ENCODE peak calls at places on chromosomes 13 and 19, in eight cellular contexts. One of them, this sample, is unnamed.
A peak's percentile ranks its signal among the peaks of the same experiment; 100 is the strongest.

GRCh38 chr13:29284726-29285125 is 310.8 kb downstream of the SLC7A1 start:
- DNase-seq in iris pigment epithelial cell: no peak
- DNase-seq in NCI-H2171: no peak
- DNase-seq in substantia nigra: no peak
- DNase-seq in stimulated activated CD4-positive, alpha-beta T cell treated with anti-CD3 and anti-CD28 coated beads, TNF-alpha, amount 100 ng/mL, for 24 hours: no peak
- DNase-seq in fibroblast of the conjunctiva: no peak
- DNase-seq in NCI-H187 treated with DMSO at 0.1 percent for 48 hours: no peak
- DNase-seq in C1 segment of cervical spinal cord: no peak
- DNase-seq in this sample: no peak

GRCh38 chr19:22605275-22606211 is 28.6 kb upstream of the ZNF492 start:
- DNase-seq in iris pigment epithelial cell: no peak
- DNase-seq in NCI-H2171: no peak
- DNase-seq in substantia nigra: no peak
- DNase-seq in stimulated activated CD4-positive, alpha-beta T cell treated with anti-CD3 and anti-CD28 coated beads, TNF-alpha, amount 100 ng/mL, for 24 hours: no peak
- DNase-seq in fibroblast of the conjunctiva: no peak
- DNase-seq in NCI-H187 treated with DMSO at 0.1 percent for 48 hours: no peak
- DNase-seq in C1 segment of cervical spinal cord: no peak
- DNase-seq in this sample: no peak

GRCh38 chr13:59422646-59423045 is 741.1 kb downstream of the DIAPH3 start:
- DNase-seq in iris pigment epithelial cell: peak; percentile 14
- DNase-seq in NCI-H2171: no peak
- DNase-seq in substantia nigra: no peak
- DNase-seq in stimulated activated CD4-positive, alpha-beta T cell treated with anti-CD3 and anti-CD28 coated beads, TNF-alpha, amount 100 ng/mL, for 24 hours: no peak
- DNase-seq in fibroblast of the conjunctiva: no peak
- DNase-seq in NCI-H187 treated with DMSO at 0.1 percent for 48 hours: no peak
- DNase-seq in C1 segment of cervical spinal cord: no peak
- DNase-seq in this sample: no peak

GRCh38 chr13:46831588-46832194 is 34.7 kb upstream of the ESD start:
- DNase-seq in iris pigment epithelial cell: peak; percentile 54
- DNase-seq in NCI-H2171: no peak
- DNase-seq in substantia nigra: no peak
- DNase-seq in stimulated activated CD4-positive, alpha-beta T cell treated with anti-CD3 and anti-CD28 coated beads, TNF-alpha, amount 100 ng/mL, for 24 hours: no peak
- DNase-seq in fibroblast of the conjunctiva: peak; percentile 23
- DNase-seq in NCI-H187 treated with DMSO at 0.1 percent for 48 hours: no peak
- DNase-seq in C1 segment of cervical spinal cord: no peak
- DNase-seq in this sample: no peak

GRCh38 chr13:39336207-39336606 is 266.8 kb downstream of the LHFPL6 start:
- DNase-seq in iris pigment epithelial cell: no peak
- DNase-seq in NCI-H2171: no peak
- DNase-seq in substantia nigra: no peak
- DNase-seq in stimulated activated CD4-positive, alpha-beta T cell treated with anti-CD3 and anti-CD28 coated beads, TNF-alpha, amount 100 ng/mL, for 24 hours: no peak
- DNase-seq in fibroblast of the conjunctiva: no peak
- DNase-seq in NCI-H187 treated with DMSO at 0.1 percent for 48 hours: no peak
- DNase-seq in C1 segment of cervical spinal cord: no peak
- DNase-seq in this sample: no peak

GRCh38 chr13:39956036-39956435 is 300.6 kb downstream of the COG6 start:
- DNase-seq in iris pigment epithelial cell: peak; percentile 18
- DNase-seq in NCI-H2171: no peak
- DNase-seq in substantia nigra: no peak
- DNase-seq in stimulated activated CD4-positive, alpha-beta T cell treated with anti-CD3 and anti-CD28 coated beads, TNF-alpha, amount 100 ng/mL, for 24 hours: peak; percentile 9
- DNase-seq in fibroblast of the conjunctiva: no peak
- DNase-seq in NCI-H187 treated with DMSO at 0.1 percent for 48 hours: no peak
- DNase-seq in C1 segment of cervical spinal cord: no peak
- DNase-seq in this sample: no peak

GRCh38 chr19:18481505-18482222 is 40.2 kb downstream of the ELL start:
- DNase-seq in iris pigment epithelial cell: no peak
- DNase-seq in NCI-H2171: no peak
- DNase-seq in substantia nigra: no peak
- DNase-seq in stimulated activated CD4-positive, alpha-beta T cell treated with anti-CD3 and anti-CD28 coated beads, TNF-alpha, amount 100 ng/mL, for 24 hours: no peak
- DNase-seq in fibroblast of the conjunctiva: no peak
- DNase-seq in NCI-H187 treated with DMSO at 0.1 percent for 48 hours: no peak
- DNase-seq in C1 segment of cervical spinal cord: no peak
- DNase-seq in this sample: no peak

GRCh38 chr13:75993823-75994222 is 357.7 kb downstream of the LMO7 start:
- DNase-seq in iris pigment epithelial cell: peak; percentile 50
- DNase-seq in NCI-H2171: no peak
- DNase-seq in substantia nigra: no peak
- DNase-seq in stimulated activated CD4-positive, alpha-beta T cell treated with anti-CD3 and anti-CD28 coated beads, TNF-alpha, amount 100 ng/mL, for 24 hours: no peak
- DNase-seq in fibroblast of the conjunctiva: no peak
- DNase-seq in NCI-H187 treated with DMSO at 0.1 percent for 48 hours: no peak
- DNase-seq in C1 segment of cervical spinal cord: no peak
- DNase-seq in this sample: no peak

GRCh38 chr19:2569596-2570465 is 93.9 kb downstream of the GADD45B start:
- DNase-seq in iris pigment epithelial cell: no peak
- DNase-seq in NCI-H2171: no peak
- DNase-seq in substantia nigra: no peak
- DNase-seq in stimulated activated CD4-positive, alpha-beta T cell treated with anti-CD3 and anti-CD28 coated beads, TNF-alpha, amount 100 ng/mL, for 24 hours: no peak
- DNase-seq in fibroblast of the conjunctiva: no peak
- DNase-seq in NCI-H187 treated with DMSO at 0.1 percent for 48 hours: no peak
- DNase-seq in C1 segment of cervical spinal cord: no peak
- DNase-seq in this sample: no peak

GRCh38 chr19:35260694-35261304 is 8.0 kb upstream of the USF2 start:
- DNase-seq in iris pigment epithelial cell: no peak
- DNase-seq in NCI-H2171: no peak
- DNase-seq in substantia nigra: no peak
- DNase-seq in stimulated activated CD4-positive, alpha-beta T cell treated with anti-CD3 and anti-CD28 coated beads, TNF-alpha, amount 100 ng/mL, for 24 hours: no peak
- DNase-seq in fibroblast of the conjunctiva: no peak
- DNase-seq in NCI-H187 treated with DMSO at 0.1 percent for 48 hours: no peak
- DNase-seq in C1 segment of cervical spinal cord: no peak
- DNase-seq in this sample: no peak

GRCh38 chr19:53824134-53824611 is at the start of gene NLRP12:
- DNase-seq in iris pigment epithelial cell: no peak
- DNase-seq in NCI-H2171: no peak
- DNase-seq in substantia nigra: peak; percentile 25
- DNase-seq in stimulated activated CD4-positive, alpha-beta T cell treated with anti-CD3 and anti-CD28 coated beads, TNF-alpha, amount 100 ng/mL, for 24 hours: no peak
- DNase-seq in fibroblast of the conjunctiva: no peak
- DNase-seq in NCI-H187 treated with DMSO at 0.1 percent for 48 hours: no peak
- DNase-seq in C1 segment of cervical spinal cord: no peak
- DNase-seq in this sample: no peak

GRCh38 chr13:106498571-106498970 is 36.9 kb downstream of the EFNB2 start:
- DNase-seq in iris pigment epithelial cell: no peak
- DNase-seq in NCI-H2171: no peak
- DNase-seq in substantia nigra: no peak
- DNase-seq in stimulated activated CD4-positive, alpha-beta T cell treated with anti-CD3 and anti-CD28 coated beads, TNF-alpha, amount 100 ng/mL, for 24 hours: no peak
- DNase-seq in fibroblast of the conjunctiva: no peak
- DNase-seq in NCI-H187 treated with DMSO at 0.1 percent for 48 hours: no peak
- DNase-seq in C1 segment of cervical spinal cord: no peak
- DNase-seq in this sample: no peak

GRCh38 chr19:54882758-54883157 is 8.7 kb downstream of the FCAR start:
- DNase-seq in iris pigment epithelial cell: no peak
- DNase-seq in NCI-H2171: no peak
- DNase-seq in substantia nigra: no peak
- DNase-seq in stimulated activated CD4-positive, alpha-beta T cell treated with anti-CD3 and anti-CD28 coated beads, TNF-alpha, amount 100 ng/mL, for 24 hours: no peak
- DNase-seq in fibroblast of the conjunctiva: no peak
- DNase-seq in NCI-H187 treated with DMSO at 0.1 percent for 48 hours: no peak
- DNase-seq in C1 segment of cervical spinal cord: no peak
- DNase-seq in this sample: no peak

GRCh38 chr13:110261166-110262081 is 45.5 kb downstream of the COL4A1 start:
- DNase-seq in iris pigment epithelial cell: no peak
- DNase-seq in NCI-H2171: no peak
- DNase-seq in substantia nigra: no peak
- DNase-seq in stimulated activated CD4-positive, alpha-beta T cell treated with anti-CD3 and anti-CD28 coated beads, TNF-alpha, amount 100 ng/mL, for 24 hours: no peak
- DNase-seq in fibroblast of the conjunctiva: no peak
- DNase-seq in NCI-H187 treated with DMSO at 0.1 percent for 48 hours: no peak
- DNase-seq in C1 segment of cervical spinal cord: no peak
- DNase-seq in this sample: no peak

GRCh38 chr19:40745402-40745780 is 4.9 kb downstream of the ACTMAP start:
- DNase-seq in iris pigment epithelial cell: peak; percentile 75
- DNase-seq in NCI-H2171: no peak
- DNase-seq in substantia nigra: no peak
- DNase-seq in stimulated activated CD4-positive, alpha-beta T cell treated with anti-CD3 and anti-CD28 coated beads, TNF-alpha, amount 100 ng/mL, for 24 hours: no peak
- DNase-seq in fibroblast of the conjunctiva: peak; percentile 44
- DNase-seq in NCI-H187 treated with DMSO at 0.1 percent for 48 hours: no peak
- DNase-seq in C1 segment of cervical spinal cord: no peak
- DNase-seq in this sample: peak; percentile 31

GRCh38 chr19:7559102-7559501 is 23.6 kb downstream of the PNPLA6 start:
- DNase-seq in iris pigment epithelial cell: no peak
- DNase-seq in NCI-H2171: no peak
- DNase-seq in substantia nigra: no peak
- DNase-seq in stimulated activated CD4-positive, alpha-beta T cell treated with anti-CD3 and anti-CD28 coated beads, TNF-alpha, amount 100 ng/mL, for 24 hours: no peak
- DNase-seq in fibroblast of the conjunctiva: no peak
- DNase-seq in NCI-H187 treated with DMSO at 0.1 percent for 48 hours: no peak
- DNase-seq in C1 segment of cervical spinal cord: no peak
- DNase-seq in this sample: no peak

GRCh38 chr13:26168276-26168814 is 53.8 kb downstream of the RNF6 start:
- DNase-seq in iris pigment epithelial cell: peak; percentile 91
- DNase-seq in NCI-H2171: no peak
- DNase-seq in substantia nigra: no peak
- DNase-seq in stimulated activated CD4-positive, alpha-beta T cell treated with anti-CD3 and anti-CD28 coated beads, TNF-alpha, amount 100 ng/mL, for 24 hours: no peak
- DNase-seq in fibroblast of the conjunctiva: peak; percentile 16
- DNase-seq in NCI-H187 treated with DMSO at 0.1 percent for 48 hours: no peak
- DNase-seq in C1 segment of cervical spinal cord: no peak
- DNase-seq in this sample: no peak

GRCh38 chr19:4279530-4280422 is 710 bp downstream of the SHD start:
- DNase-seq in iris pigment epithelial cell: no peak
- DNase-seq in NCI-H2171: no peak
- DNase-seq in substantia nigra: no peak
- DNase-seq in stimulated activated CD4-positive, alpha-beta T cell treated with anti-CD3 and anti-CD28 coated beads, TNF-alpha, amount 100 ng/mL, for 24 hours: no peak
- DNase-seq in fibroblast of the conjunctiva: no peak
- DNase-seq in NCI-H187 treated with DMSO at 0.1 percent for 48 hours: no peak
- DNase-seq in C1 segment of cervical spinal cord: no peak
- DNase-seq in this sample: no peak

GRCh38 chr13:53758946-53759345 is 730.3 kb downstream of the OLFM4 start:
- DNase-seq in iris pigment epithelial cell: no peak
- DNase-seq in NCI-H2171: peak; percentile 18
- DNase-seq in substantia nigra: no peak
- DNase-seq in stimulated activated CD4-positive, alpha-beta T cell treated with anti-CD3 and anti-CD28 coated beads, TNF-alpha, amount 100 ng/mL, for 24 hours: no peak
- DNase-seq in fibroblast of the conjunctiva: no peak
- DNase-seq in NCI-H187 treated with DMSO at 0.1 percent for 48 hours: no peak
- DNase-seq in C1 segment of cervical spinal cord: no peak
- DNase-seq in this sample: no peak

GRCh38 chr19:16076958-16077611 is 790 bp downstream of the TPM4 start:
- DNase-seq in iris pigment epithelial cell: no peak
- DNase-seq in NCI-H2171: peak; percentile 64
- DNase-seq in substantia nigra: peak; percentile 54
- DNase-seq in stimulated activated CD4-positive, alpha-beta T cell treated with anti-CD3 and anti-CD28 coated beads, TNF-alpha, amount 100 ng/mL, for 24 hours: no peak
- DNase-seq in fibroblast of the conjunctiva: no peak
- DNase-seq in NCI-H187 treated with DMSO at 0.1 percent for 48 hours: no peak
- DNase-seq in C1 segment of cervical spinal cord: no peak
- DNase-seq in this sample: no peak

GRCh38 chr19:42132030-42132628 is at the start of gene POU2F2:
- DNase-seq in iris pigment epithelial cell: no peak
- DNase-seq in NCI-H2171: no peak
- DNase-seq in substantia nigra: peak; percentile 59
- DNase-seq in stimulated activated CD4-positive, alpha-beta T cell treated with anti-CD3 and anti-CD28 coated beads, TNF-alpha, amount 100 ng/mL, for 24 hours: peak; percentile 76
- DNase-seq in fibroblast of the conjunctiva: no peak
- DNase-seq in NCI-H187 treated with DMSO at 0.1 percent for 48 hours: no peak
- DNase-seq in C1 segment of cervical spinal cord: no peak
- DNase-seq in this sample: no peak

GRCh38 chr19:49497047-49497789 is 984 bp downstream of the RPS11 start:
- DNase-seq in iris pigment epithelial cell: peak; percentile 67
- DNase-seq in NCI-H2171: no peak
- DNase-seq in substantia nigra: peak; percentile 50
- DNase-seq in stimulated activated CD4-positive, alpha-beta T cell treated with anti-CD3 and anti-CD28 coated beads, TNF-alpha, amount 100 ng/mL, for 24 hours: no peak
- DNase-seq in fibroblast of the conjunctiva: no peak
- DNase-seq in NCI-H187 treated with DMSO at 0.1 percent for 48 hours: no peak
- DNase-seq in C1 segment of cervical spinal cord: no peak
- DNase-seq in this sample: no peak

GRCh38 chr19:50311723-50312635 is 17.2 kb downstream of the KCNC3 start:
- DNase-seq in iris pigment epithelial cell: no peak
- DNase-seq in NCI-H2171: peak; percentile 65
- DNase-seq in substantia nigra: no peak
- DNase-seq in stimulated activated CD4-positive, alpha-beta T cell treated with anti-CD3 and anti-CD28 coated beads, TNF-alpha, amount 100 ng/mL, for 24 hours: no peak
- DNase-seq in fibroblast of the conjunctiva: no peak
- DNase-seq in NCI-H187 treated with DMSO at 0.1 percent for 48 hours: no peak
- DNase-seq in C1 segment of cervical spinal cord: no peak
- DNase-seq in this sample: no peak

GRCh38 chr13:39510296-39510695 is 92.7 kb downstream of the LHFPL6 start:
- DNase-seq in iris pigment epithelial cell: no peak
- DNase-seq in NCI-H2171: no peak
- DNase-seq in substantia nigra: no peak
- DNase-seq in stimulated activated CD4-positive, alpha-beta T cell treated with anti-CD3 and anti-CD28 coated beads, TNF-alpha, amount 100 ng/mL, for 24 hours: no peak
- DNase-seq in fibroblast of the conjunctiva: no peak
- DNase-seq in NCI-H187 treated with DMSO at 0.1 percent for 48 hours: no peak
- DNase-seq in C1 segment of cervical spinal cord: no peak
- DNase-seq in this sample: no peak